ENCODE peak calls at places on chromosomes 7 and 10, in seven cellular contexts. D is B cell; S is foreskin fibroblast; K is endothelial cell; L is CD8-positive, alpha-beta T cell; U is epithelial cell of proximal tubule; H is lower lobe of right lung. B is an unnamed sample.

GRCh38 chr7:4178887-4179286 is 503.2 kb upstream of the FOXK1 start:
- DNase-seq in D (no peak), S (no peak), K (no peak), L (no peak), U (no peak), H (no peak), B (no peak)

GRCh38 chr10:126618466-126618865 is 52.0 kb downstream of the C10orf90 start:
- DNase-seq in D (no peak), S (peak; percentile 8), K (no peak), L (no peak), U (no peak), H (no peak), B (no peak)

GRCh38 chr10:104333728-104334373 is 4.4 kb downstream of the ITPRIP start:
- DNase-seq in D (no peak), S (no peak), K (no peak), L (no peak), U (no peak), H (no peak), B (no peak)

GRCh38 chr7:143499743-143500348 is 22.2 kb downstream of the TAS2R41 start:
- DNase-seq in D (no peak), S (no peak), K (no peak), L (no peak), U (no peak), H (no peak), B (no peak)

GRCh38 chr10:73655257-73655989 is 406 bp downstream of the SYNPO2L start:
- DNase-seq in D (no peak), S (no peak), K (no peak), L (no peak), U (no peak), H (no peak), B (no peak)

GRCh38 chr10:103659674-103660363 is 166.3 kb downstream of the NEURL1 start:
- DNase-seq in D (peak; percentile 46), S (peak; percentile 85), K (no peak), L (peak; percentile 34), U (peak; percentile 51), H (peak; percentile 75), B (no peak)

GRCh38 chr10:128069351-128070051 is 56.7 kb downstream of the MKI67 start:
- DNase-seq in D (peak; percentile 83), S (peak; percentile 54), K (peak; percentile 79), L (peak; percentile 67), U (peak; percentile 13), H (peak; percentile 70), B (peak; percentile 71)

GRCh38 chr7:41292457-41292856 is 410.4 kb downstream of the INHBA start:
- DNase-seq in D (no peak), S (no peak), K (no peak), L (no peak), U (no peak), H (no peak), B (no peak)

GRCh38 chr7:128268233-128268632 is 27.2 kb downstream of the LEP start:
- DNase-seq in D (no peak), S (no peak), K (no peak), L (no peak), U (no peak), H (no peak), B (no peak)

GRCh38 chr10:132175907-132176581 is 10.7 kb upstream of the DPYSL4 start:
- DNase-seq in D (no peak), S (no peak), K (no peak), L (no peak), U (no peak), H (no peak), B (no peak)

GRCh38 chr10:129765664-129766550 is 198.2 kb downstream of the EBF3 start:
- DNase-seq in D (no peak), S (no peak), K (no peak), L (no peak), U (no peak), H (peak; percentile 28), B (no peak)

GRCh38 chr10:62079885-62080559 is 178.5 kb downstream of the ARID5B start:
- DNase-seq in D (peak; percentile 52), S (no peak), K (no peak), L (no peak), U (no peak), H (no peak), B (no peak)

GRCh38 chr7:101138149-101138870 is 11.4 kb downstream of the SERPINE1 start:
- DNase-seq in D (peak; percentile 82), S (peak; percentile 96), K (peak; percentile 66), L (peak; percentile 81), U (peak; percentile 91), H (peak; percentile 70), B (peak; percentile 96)

GRCh38 chr7:66442385-66442784 is 186.3 kb upstream of the KCTD7 start:
- DNase-seq in D (no peak), S (no peak), K (no peak), L (no peak), U (no peak), H (no peak), B (no peak)

GRCh38 chr10:63711866-63712716 is 190.9 kb downstream of the REEP3 start:
- DNase-seq in D (no peak), S (peak; percentile 100), K (no peak), L (no peak), U (peak; percentile 55), H (peak; percentile 93), B (peak; percentile 57)

GRCh38 chr10:131727612-131728011 is 173.2 kb upstream of the PPP2R2D start:
- DNase-seq in D (no peak), S (no peak), K (no peak), L (no peak), U (no peak), H (no peak), B (peak; percentile 34)

GRCh38 chr7:17559388-17559787 is 260.9 kb downstream of the AHR start:
- DNase-seq in D (no peak), S (peak; percentile 53), K (no peak), L (no peak), U (no peak), H (no peak), B (no peak)

GRCh38 chr7:54812747-54813146 is 53.7 kb upstream of the SEC61G start:
- DNase-seq in D (no peak), S (no peak), K (no peak), L (no peak), U (peak; percentile 56), H (no peak), B (no peak)

GRCh38 chr10:1358860-1359598 is 302.8 kb downstream of the WDR37 start:
- DNase-seq in D (peak; percentile 62), S (no peak), K (no peak), L (no peak), U (no peak), H (no peak), B (no peak)

GRCh38 chr10:1358147-1358546 is 302.0 kb downstream of the WDR37 start:
- DNase-seq in D (no peak), S (no peak), K (no peak), L (no peak), U (no peak), H (no peak), B (no peak)

GRCh38 chr10:1360011-1360580 is 303.9 kb downstream of the WDR37 start:
- DNase-seq in D (no peak), S (no peak), K (peak; percentile 53), L (no peak), U (no peak), H (no peak), B (no peak)

GRCh38 chr10:1360581-1361164 is 304.5 kb downstream of the WDR37 start:
- DNase-seq in D (no peak), S (no peak), K (no peak), L (no peak), U (no peak), H (no peak), B (no peak)

GRCh38 chr10:1359599-1359955 is 303.4 kb downstream of the WDR37 start:
- DNase-seq in D (no peak), S (no peak), K (no peak), L (no peak), U (no peak), H (no peak), B (no peak)
- TF ChIP-seq CTCF in D (no peak), S (no peak), K (no peak), L (no peak), U (no peak), H (no peak), B (no peak)

GRCh38 chr7:3019801-3020200 is 23.9 kb downstream of the CARD11 start:
- DNase-seq in D (no peak), S (no peak), K (no peak), L (no peak), U (no peak), H (no peak), B (no peak)

GRCh38 chr7:3025616-3026015 is 18.1 kb downstream of the CARD11 start:
- DNase-seq in D (no peak), S (no peak), K (no peak), L (no peak), U (no peak), H (no peak), B (no peak)

GRCh38 chr7:3021825-3022224 is 21.8 kb downstream of the CARD11 start:
- DNase-seq in D (no peak), S (no peak), K (no peak), L (no peak), U (no peak), H (no peak), B (no peak)

DNA sequence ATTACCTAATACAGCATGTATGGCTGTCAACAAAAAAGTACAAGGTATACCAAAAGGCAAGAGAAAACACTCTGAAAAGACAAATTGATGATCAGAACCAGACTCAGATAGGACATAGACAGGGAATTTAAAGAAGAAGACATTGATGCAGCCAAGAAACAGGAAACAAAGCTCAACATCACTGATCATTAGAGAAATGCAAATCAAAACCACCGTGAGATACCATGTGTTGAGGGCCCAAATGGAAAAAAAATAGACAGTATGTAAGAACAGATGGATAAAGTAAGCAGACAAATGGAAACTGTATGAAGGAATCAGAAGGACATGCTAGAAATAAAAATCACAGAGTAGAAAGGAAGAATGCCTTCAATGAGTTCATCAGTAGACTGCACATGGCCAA is 23.3 kb downstream of the CARD11 start:
- DNase-seq in D (no peak), S (no peak), K (no peak), L (no peak), U (no peak), H (no peak), B (no peak)
- TF ChIP-seq CTCF in D (no peak), S (no peak), K (no peak), L (no peak), U (no peak), H (no peak), B (no peak)

GRCh38 chr10:93403152-93403551 is 79.0 kb downstream of the MYOF start:
- DNase-seq in D (no peak), S (no peak), K (no peak), L (no peak), U (no peak), H (no peak), B (no peak)

GRCh38 chr10:93403741-93404354 is 78.3 kb downstream of the MYOF start:
- DNase-seq in D (no peak), S (no peak), K (no peak), L (no peak), U (no peak), H (no peak), B (no peak)

GRCh38 chr10:93406367-93407145 is 75.6 kb downstream of the MYOF start:
- DNase-seq in D (no peak), S (no peak), K (no peak), L (no peak), U (no peak), H (no peak), B (no peak)

GRCh38 chr10:93398528-93398927 is 83.6 kb downstream of the MYOF start:
- DNase-seq in D (no peak), S (no peak), K (no peak), L (no peak), U (no peak), H (no peak), B (no peak)

GRCh38 chr10:93402192-93402591 is 79.9 kb downstream of the MYOF start:
- DNase-seq in D (no peak), S (no peak), K (no peak), L (no peak), U (no peak), H (no peak), B (no peak)
- TF ChIP-seq CTCF in D (no peak), S (no peak), K (no peak), L (no peak), U (no peak), H (no peak), B (no peak)

GRCh38 chr10:121927841-121928527 is at the start of gene ATE1:
- DNase-seq in D (peak; percentile 80), S (peak; percentile 89), K (peak; percentile 87), L (peak; percentile 77), U (no peak), H (peak; percentile 93), B (peak; percentile 83)
- TF ChIP-seq CTCF in D (no peak), S (peak; percentile 2), K (no peak), L (no peak), U (peak; percentile 11), H (no peak), B (peak; percentile 17)